ENCODE peak calls at places on chromosomes 7 and 10, in four cellular contexts. Q is HepG2, C is GM12878, U is K562. Y is an unnamed sample.

GRCh38 chr10:128078136-128078969 is 47.9 kb downstream of the MKI67 start:
- DNase-seq in C (no peak), U (peak), Q (peak), Y (peak)

GRCh38 chr7:158407581-158408331 is 179.9 kb downstream of the PTPRN2 start:
- DNase-seq in Q (peak), U (peak), C (no peak), Y (peak)

GRCh38 chr10:60434418-60435046 is 44.9 kb upstream of the ANK3 start:
- DNase-seq in C (no peak), U (peak), Q (peak), Y (peak)

GRCh38 chr7:91945476-91945875 is 4.8 kb downstream of the AKAP9 start:
- DNase-seq in Q (peak), U (no peak), C (no peak), Y (no peak)

GRCh38 chr10:63217120-63217605 is 84.0 kb downstream of the NRBF2 start:
- DNase-seq in Q (peak), C (no peak), U (no peak), Y (peak)

GRCh38 chr10:24299587-24300258 is 90.8 kb downstream of the KIAA1217 start:
- DNase-seq in U (no peak), Q (no peak), C (no peak), Y (no peak)

GRCh38 chr10:131874991-131875451 is 25.8 kb upstream of the PPP2R2D start:
- DNase-seq in Q (peak), U (peak), C (no peak), Y (peak)

GRCh38 chr10:13649844-13650520 is 63.2 kb downstream of the PRPF18 start:
- DNase-seq in U (no peak), C (no peak), Q (no peak), Y (no peak)

GRCh38 chr10:6124666-6125065 is 35.8 kb downstream of the RBM17 start:
- DNase-seq in U (no peak), C (no peak), Q (no peak), Y (no peak)

GRCh38 chr7:153934048-153934447 is 118.2 kb upstream of the DPP6 start:
- DNase-seq in Q (no peak), U (no peak), C (no peak), Y (no peak)

GRCh38 chr10:114855776-114856543 is 34.4 kb downstream of the FHIP2A start:
- DNase-seq in C (no peak), Q (no peak), U (no peak), Y (no peak)

GRCh38 chr7:139697031-139697430 is 80.8 kb downstream of the HIPK2 start:
- DNase-seq in Q (no peak), C (no peak), U (no peak), Y (no peak)

GRCh38 chr7:33449847-33450246 is 320.5 kb downstream of the BBS9 start:
- DNase-seq in U (no peak), Q (no peak), C (no peak), Y (no peak)

GRCh38 chr10:6212266-6212640 is 9.5 kb downstream of the PFKFB3 start:
- DNase-seq in C (no peak), U (no peak), Q (no peak), Y (no peak)

GRCh38 chr7:18693401-18693800 is 197.9 kb downstream of the HDAC9 start:
- DNase-seq in U (no peak), Q (no peak), C (no peak), Y (peak)

GRCh38 chr7:139860090-139860773 is 31.2 kb downstream of the TBXAS1 start:
- DNase-seq in C (no peak), Q (no peak), U (no peak), Y (no peak)

GRCh38 chr10:78515037-78515872 is 481.6 kb downstream of the RPS24 start:
- DNase-seq in C (no peak), Q (no peak), U (no peak), Y (no peak)

GRCh38 chr7:46532571-46532970 is 611.5 kb upstream of the IGFBP3 start:
- DNase-seq in C (no peak), U (no peak), Q (no peak), Y (no peak)

GRCh38 chr10:29658984-29659769 is 24.4 kb upstream of the SVIL start:
- DNase-seq in U (no peak), Q (peak), C (peak), Y (peak)

GRCh38 chr7:132065193-132065972 is 509.0 kb upstream of the PODXL start:
- DNase-seq in Q (no peak), U (no peak), C (no peak), Y (no peak)

GRCh38 chr10:35353805-35354204 is 17.5 kb downstream of the CCNY start:
- DNase-seq in C (no peak), Q (no peak), U (no peak), Y (no peak)

GRCh38 chr7:18520450-18521235 is 25.1 kb downstream of the HDAC9 start:
- DNase-seq in C (no peak), Q (no peak), U (no peak), Y (no peak)

GRCh38 chr7:122676466-122676865 is 22.5 kb downstream of the RNF133 start:
- DNase-seq in U (no peak), Q (no peak), C (no peak), Y (no peak)

GRCh38 chr7:922334-923107 is 32.0 kb downstream of the ADAP1 start:
- DNase-seq in C (no peak), U (peak), Q (no peak), Y (no peak)

GRCh38 chr10:78806805-78807221 is 262.0 kb upstream of the ZMIZ1 start:
- DNase-seq in Q (no peak), U (no peak), C (no peak), Y (no peak)

GRCh38 chr7:40716052-40716451 is 581.2 kb downstream of the SUGCT start:
- DNase-seq in C (no peak), U (no peak), Q (no peak), Y (no peak)

GRCh38 chr7:100887186-100887954 is 2.1 kb downstream of the UFSP1 start:
- DNase-seq in U (peak), Q (no peak), C (peak), Y (no peak)

GRCh38 chr10:85786401-85786899 is 580.1 kb downstream of the GRID1 start:
- DNase-seq in U (peak), Q (no peak), C (no peak), Y (peak)

GRCh38 chr10:51932530-51932929 is 233.1 kb upstream of the CSTF2T start:
- DNase-seq in C (no peak), Q (no peak), U (no peak), Y (no peak)

GRCh38 chr10:51934373-51934772 is 235.0 kb upstream of the CSTF2T start:
- DNase-seq in C (no peak), U (no peak), Q (no peak), Y (no peak)

GRCh38 chr10:51937736-51938135 is 238.3 kb upstream of the CSTF2T start:
- DNase-seq in U (no peak), C (no peak), Q (no peak), Y (no peak)

GRCh38 chr10:51937313-51937712 is 237.9 kb upstream of the CSTF2T start:
- DNase-seq in C (no peak), U (no peak), Q (no peak), Y (no peak)
- TF ChIP-seq TARDBP in C (no peak), U (no peak), Q (no peak), Y (no peak)

GRCh38 chr7:48041665-48041995 is 6.3 kb downstream of the C7orf57 start:
- DNase-seq in Q (no peak), U (no peak), C (no peak), Y (no peak)
- TF ChIP-seq FOXK2 in Q (no peak), U (no peak), C (no peak), Y (no peak)

GRCh38 chr10:68163735-68164134 is 54.4 kb downstream of the MYPN start:
- DNase-seq in C (peak), U (no peak), Q (peak), Y (no peak)
- TF ChIP-seq BHLHE40 in C (peak), U (no peak), Q (no peak), Y (no peak)

GRCh38 chr10:91537614-91538383 is 95.1 kb downstream of the PPP1R3C start:
- DNase-seq in Q (no peak), C (no peak), U (no peak), Y (no peak)

GRCh38 chr10:91540714-91541113 is 92.2 kb downstream of the PPP1R3C start:
- DNase-seq in C (no peak), Q (no peak), U (no peak), Y (no peak)

GRCh38 chr10:91536101-91536500 is 96.8 kb downstream of the PPP1R3C start:
- DNase-seq in Q (no peak), C (no peak), U (no peak), Y (no peak)

GRCh38 chr10:91539930-91540329 is 92.9 kb downstream of the PPP1R3C start:
- DNase-seq in C (no peak), U (no peak), Q (no peak), Y (no peak)

DNA sequence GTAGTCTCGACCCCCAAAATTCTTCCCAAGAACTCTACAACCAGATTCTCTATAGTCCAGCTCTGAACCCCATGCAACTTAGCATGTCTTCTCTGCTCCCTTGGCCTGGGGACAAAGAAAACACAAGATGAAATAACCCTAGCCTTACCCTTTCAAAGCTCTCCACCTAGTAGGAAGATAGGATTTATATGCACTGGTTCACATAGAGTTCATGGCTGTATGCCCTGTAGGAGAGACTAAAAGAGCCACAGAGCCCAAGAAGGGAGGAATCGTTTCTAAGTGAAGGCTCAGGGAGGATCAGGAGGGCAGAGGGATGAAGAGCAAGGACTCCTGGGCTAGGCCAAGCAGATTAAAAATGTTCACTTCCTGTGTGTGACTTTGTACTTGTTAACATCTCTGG is 96.1 kb downstream of the PPP1R3C start:
- DNase-seq in Q (no peak), U (no peak), C (no peak), Y (no peak)
- TF ChIP-seq TARDBP in Q (no peak), U (no peak), C (no peak), Y (no peak)

GRCh38 chr7:118478931-118479330 is 254.4 kb downstream of the ANKRD7 start:
- DNase-seq in C (no peak), U (no peak), Q (no peak), Y (no peak)

GRCh38 chr7:118473271-118473670 is 248.8 kb downstream of the ANKRD7 start:
- DNase-seq in Q (no peak), C (no peak), U (no peak), Y (no peak)

GRCh38 chr7:118478236-118478635 is 253.7 kb downstream of the ANKRD7 start:
- DNase-seq in Q (no peak), U (no peak), C (no peak), Y (no peak)

GRCh38 chr7:118477026-118477425 is 252.5 kb downstream of the ANKRD7 start:
- DNase-seq in Q (no peak), U (no peak), C (no peak), Y (no peak)

GRCh38 chr7:118476036-118476435 is 251.5 kb downstream of the ANKRD7 start:
- DNase-seq in C (no peak), Q (no peak), U (no peak), Y (no peak)
- TF ChIP-seq FOXK2 in C (no peak), Q (no peak), U (no peak), Y (no peak)

GRCh38 chr10:44965651-44966097 is 6.1 kb downstream of the RASSF4 start:
- DNase-seq in Q (no peak), C (no peak), U (no peak), Y (no peak)
- TF ChIP-seq BHLHE40 in Q (no peak), C (peak), U (no peak), Y (no peak)

DNA sequence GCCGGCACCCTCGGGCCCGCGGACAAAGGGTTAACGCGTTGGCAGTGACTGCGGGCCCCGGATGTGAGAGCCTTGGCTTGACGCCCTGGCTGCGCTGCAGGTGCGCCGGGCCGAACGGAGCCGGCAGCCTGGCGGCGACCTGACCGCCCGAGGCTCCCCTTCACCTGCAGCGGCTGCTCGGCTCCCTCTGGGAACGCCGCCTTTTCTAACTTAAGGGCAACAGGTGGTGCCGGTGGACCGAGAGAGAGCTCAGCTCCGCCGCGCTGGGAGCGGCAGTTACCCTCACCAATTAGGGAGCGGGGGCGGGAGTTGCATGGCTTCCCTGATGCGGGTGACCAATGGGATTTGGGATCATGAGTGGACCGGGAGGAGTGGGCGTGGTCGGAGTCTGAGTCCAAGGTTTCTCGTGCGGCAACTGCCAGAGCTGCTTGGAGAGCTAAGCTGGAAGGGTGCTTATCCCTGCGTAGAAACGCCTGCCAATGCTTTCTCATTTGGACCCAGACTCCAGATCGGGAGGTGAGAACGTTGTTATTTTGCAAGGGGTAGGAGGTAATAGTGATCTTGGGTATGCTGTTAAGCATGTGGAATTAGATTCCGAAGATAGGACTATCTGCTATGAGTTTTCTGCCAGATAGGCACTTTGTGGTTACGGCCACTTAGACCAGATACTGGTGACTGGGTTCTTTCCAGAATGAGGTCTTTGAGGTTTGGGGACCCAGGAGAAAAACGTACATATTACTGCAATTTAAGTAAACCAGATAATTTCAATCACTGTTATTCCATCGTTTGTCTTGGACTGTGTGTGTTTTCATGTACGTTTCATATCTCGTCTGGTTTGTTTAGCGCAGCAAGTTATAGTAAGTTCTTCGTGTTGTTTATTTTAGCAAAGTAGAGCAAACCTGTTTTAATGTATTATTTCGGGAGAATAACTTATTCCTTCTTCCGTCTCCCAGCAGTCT is at the start of gene ARL4A:
- DNase-seq in U (peak), C (peak), Q (peak), Y (peak)
- TF ChIP-seq TARDBP in U (no peak), C (no peak), Q (peak), Y (no peak)

GRCh38 chr7:2009541-2010001 is 223.2 kb downstream of the MAD1L1 start:
- DNase-seq in Q (no peak), U (no peak), C (no peak), Y (no peak)
- TF ChIP-seq FOXK2 in Q (no peak), U (no peak), C (no peak), Y (no peak)

DNA sequence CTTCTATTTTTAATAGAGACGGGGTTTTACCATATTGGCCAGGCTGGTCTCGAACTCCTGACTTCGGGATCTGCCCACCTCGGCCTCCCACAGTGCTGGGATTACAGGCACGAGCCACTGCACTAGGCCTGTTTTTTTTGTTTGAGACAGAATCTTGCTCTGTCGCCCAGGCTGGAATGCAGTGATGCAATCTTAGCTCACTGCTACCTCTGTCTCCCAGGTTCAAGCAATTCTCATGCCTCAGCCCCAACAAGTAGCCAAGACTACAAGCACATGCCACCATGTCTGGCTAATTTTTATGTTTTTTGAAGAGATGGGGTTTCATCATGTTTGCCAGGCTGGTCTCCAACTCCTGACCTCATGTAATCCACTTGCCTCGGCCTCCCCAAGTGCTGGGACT is 73.7 kb downstream of the TYW1B start:
- DNase-seq in U (no peak), C (no peak), Q (peak), Y (no peak)
- TF ChIP-seq BHLHE40 in U (no peak), C (no peak), Q (no peak), Y (no peak)

Y was measured in HEK293T.